ENCODE peak calls at places on chromosomes 3 and 15, in six cellular contexts. F is stimulated activated CD4-positive, alpha-beta T cell treated with anti-CD3 and anti-CD28 coated beads, Interleukin-2, amount 100 ng/mL, for 48 hours; E is CD8-positive, alpha-beta memory T cell; Q is fibroblast of lung; I is NCI-H460; M is Daoy. A is an unnamed sample.

GRCh38 chr15:78930577-78931388 is 14.1 kb downstream of the CTSH start:
- DNase-seq in Q (peak; percentile 97), F (no peak), M (peak; percentile 92), E (no peak), I (no peak), A (peak; percentile 99)

GRCh38 chr3:173639098-173639497 is 241.6 kb downstream of the NLGN1 start:
- DNase-seq in E (no peak), M (no peak), F (no peak), I (no peak), Q (no peak), A (no peak)

GRCh38 chr15:73287019-73287418 is 81.7 kb downstream of the HCN4 start:
- DNase-seq in Q (no peak), I (no peak), M (no peak), F (no peak), E (no peak), A (no peak)

GRCh38 chr3:16528581-16528993 is 15.1 kb upstream of the RFTN1 start:
- DNase-seq in I (no peak), F (no peak), E (no peak), Q (no peak), M (peak; percentile 12), A (no peak)

GRCh38 chr3:116399701-116400261 is 45.5 kb downstream of the LSAMP start:
- DNase-seq in Q (no peak), E (no peak), M (no peak), F (no peak), I (no peak), A (no peak)

GRCh38 chr3:55482496-55483195 is 4.5 kb downstream of the WNT5A start:
- DNase-seq in E (no peak), M (no peak), Q (peak; percentile 75), F (no peak), I (no peak), A (no peak)

GRCh38 chr15:29636140-29636539 is 186.1 kb downstream of the TJP1 start:
- DNase-seq in F (no peak), I (no peak), M (no peak), E (no peak), Q (no peak), A (no peak)

GRCh38 chr15:100877551-100877950 is 2.1 kb upstream of the ALDH1A3 start:
- DNase-seq in Q (no peak), M (no peak), I (no peak), F (no peak), E (no peak), A (peak; percentile 94)

GRCh38 chr3:108818404-108818803 is 4.2 kb upstream of the TRAT1 start:
- DNase-seq in Q (peak; percentile 17), F (peak; percentile 37), I (peak; percentile 26), M (no peak), E (peak; percentile 68), A (peak; percentile 65)

GRCh38 chr15:84893607-84894006 is 9.1 kb downstream of the SLC28A1 start:
- DNase-seq in I (no peak), Q (no peak), E (no peak), M (no peak), F (no peak), A (no peak)

GRCh38 chr15:65307978-65308377 is 3.5 kb downstream of the RNU5B-1 start:
- DNase-seq in F (no peak), M (no peak), E (no peak), I (no peak), Q (no peak), A (peak; percentile 79)

GRCh38 chr15:40949756-40950207 is 3.5 kb upstream of the CHAC1 start:
- DNase-seq in I (no peak), E (no peak), Q (no peak), M (no peak), F (no peak), A (no peak)

GRCh38 chr3:180416111-180416541 is 185.8 kb upstream of the TTC14 start:
- DNase-seq in F (no peak), Q (peak; percentile 77), M (no peak), I (peak; percentile 11), E (no peak), A (peak; percentile 13)

GRCh38 chr3:124584552-124585391 is 145.5 kb upstream of the UMPS start:
- DNase-seq in M (peak; percentile 81), Q (peak; percentile 67), E (peak; percentile 14), I (peak; percentile 61), F (peak; percentile 15), A (peak; percentile 53)

GRCh38 chr3:43768594-43768993 is 77.9 kb downstream of the ABHD5 start:
- DNase-seq in F (no peak), Q (no peak), E (no peak), M (no peak), I (no peak), A (peak; percentile 79)

GRCh38 chr15:52710050-52710709 is 31.0 kb upstream of the ATOSA start:
- DNase-seq in I (no peak), E (no peak), F (no peak), Q (no peak), M (peak; percentile 32), A (peak; percentile 68)

GRCh38 chr3:73164622-73165021 is 103.2 kb downstream of the EBLN2 start:
- DNase-seq in M (no peak), Q (no peak), F (no peak), I (no peak), E (no peak), A (no peak)

GRCh38 chr15:64456634-64457108 is 3.7 kb upstream of the ZNF609 start:
- DNase-seq in F (no peak), I (no peak), Q (peak; percentile 40), M (no peak), E (no peak), A (no peak)

GRCh38 chr3:98185180-98185579 is 18.7 kb downstream of the OR5H15 start:
- DNase-seq in Q (no peak), F (no peak), I (no peak), E (no peak), M (no peak), A (no peak)

GRCh38 chr3:120072867-120073525 is 21.3 kb downstream of the GSK3B start:
- DNase-seq in M (no peak), Q (no peak), F (no peak), I (no peak), E (no peak), A (peak; percentile 32)

GRCh38 chr3:70519913-70520659 is 207.6 kb upstream of the MDFIC2 start:
- DNase-seq in M (peak; percentile 3), F (no peak), I (no peak), Q (peak; percentile 83), E (no peak), A (no peak)

GRCh38 chr3:44106761-44107160 is 134.9 kb upstream of the TOPAZ1 start:
- DNase-seq in I (no peak), Q (no peak), M (no peak), F (no peak), E (no peak), A (peak; percentile 9)

GRCh38 chr15:35293353-35294130 is 208.4 kb upstream of the NANOGP8 start:
- DNase-seq in F (no peak), E (no peak), I (peak; percentile 64), Q (peak; percentile 95), M (peak; percentile 57), A (peak; percentile 47)

GRCh38 chr15:41806291-41807181 is 21.4 kb upstream of the JMJD7 start:
- DNase-seq in E (no peak), F (no peak), M (no peak), I (no peak), Q (no peak), A (peak; percentile 96)

GRCh38 chr3:189094539-189094938 is 77.2 kb upstream of the TPRG1 start:
- DNase-seq in I (no peak), E (no peak), F (no peak), M (no peak), Q (no peak), A (peak; percentile 7)

GRCh38 chr3:156131241-156131640 is 10.9 kb downstream of the KCNAB1 start:
- DNase-seq in Q (no peak), M (no peak), F (no peak), E (no peak), I (no peak), A (no peak)

GRCh38 chr3:19346734-19347133 is 198.4 kb downstream of the KCNH8 start:
- DNase-seq in I (no peak), F (no peak), E (no peak), M (no peak), Q (no peak), A (no peak)

GRCh38 chr15:60035344-60035743 is 31.2 kb downstream of the FOXB1 start:
- DNase-seq in Q (no peak), I (peak; percentile 73), F (no peak), M (no peak), E (no peak), A (peak; percentile 50)

A was measured in epithelial cell of esophagus.